ENCODE peak calls at places on chromosomes 7 and 10, in four cellular contexts. T, I, J and Y are unnamed samples.

GRCh38 chr7:50068850-50069551 is 24.0 kb downstream of the ZPBP start:
- DNase-seq in T (peak; percentile 54), I (no peak), J (peak; percentile 22), Y (no peak)

GRCh38 chr7:92806496-92806895 is 29.9 kb downstream of the CDK6 start:
- DNase-seq in T (no peak), I (no peak), J (no peak), Y (no peak)

GRCh38 chr7:27179503-27180430 is 5.3 kb downstream of the HOXA11 start:
- DNase-seq in T (peak; percentile 47), I (no peak), J (no peak), Y (peak; percentile 93)

GRCh38 chr10:34256216-34256615 is 558.9 kb downstream of the PARD3 start:
- DNase-seq in T (no peak), I (no peak), J (no peak), Y (no peak)

GRCh38 chr10:133489816-133490588 is 36.3 kb downstream of the SCART1 start:
- DNase-seq in T (no peak), I (no peak), J (no peak), Y (no peak)

GRCh38 chr7:143199040-143199439 is 15.8 kb downstream of the TAS2R39 start:
- DNase-seq in T (no peak), I (no peak), J (no peak), Y (no peak)

GRCh38 chr7:12770227-12770975 is 83.0 kb downstream of the ARL4A start:
- DNase-seq in T (peak; percentile 68), I (no peak), J (no peak), Y (no peak)

GRCh38 chr7:24981544-24981951 is 1.6 kb upstream of the OSBPL3 start:
- DNase-seq in T (peak; percentile 62), I (peak; percentile 41), J (no peak), Y (peak; percentile 75)

GRCh38 chr7:47504546-47505316 is 77.2 kb downstream of the TNS3 start:
- DNase-seq in T (no peak), I (no peak), J (no peak), Y (no peak)

GRCh38 chr7:156194813-156195212 is 382.6 kb upstream of the SHH start:
- DNase-seq in T (no peak), I (no peak), J (no peak), Y (no peak)

GRCh38 chr10:102342462-102342861 is 53.0 kb upstream of the NFKB2 start:
- DNase-seq in T (peak; percentile 29), I (no peak), J (no peak), Y (no peak)

GRCh38 chr10:44294726-44295412 is 90.0 kb downstream of the CXCL12 start:
- DNase-seq in T (no peak), I (no peak), J (no peak), Y (no peak)

GRCh38 chr10:63115732-63116383 is 17.3 kb upstream of the NRBF2 start:
- DNase-seq in T (peak; percentile 32), I (peak; percentile 93), J (no peak), Y (peak; percentile 94)

GRCh38 chr7:99385564-99385963 is 11.0 kb downstream of the ARPC1B start:
- DNase-seq in T (no peak), I (no peak), J (no peak), Y (no peak)
- TF ChIP-seq POLR2A in T (no peak), I (no peak), J (no peak), Y (no peak)

GRCh38 chr7:128699895-128700294 is 27.8 kb downstream of the GARIN1A start:
- DNase-seq in T (no peak), I (no peak), J (no peak), Y (no peak)
- TF ChIP-seq POLR2AphosphoS5 in T (no peak), I (no peak), J (no peak), Y (no peak)

GRCh38 chr7:70696139-70696782 is 435.7 kb upstream of the GALNT17 start:
- DNase-seq in T (no peak), I (no peak), J (no peak), Y (no peak)
- H3K4me1 ChIP-seq in T (peaks cover 17% of the 10 kb centered on the region), I (peaks cover 5% of the 10 kb centered on the region), J (no peaks in the 10 kb centered on the region), Y (no peaks in the 10 kb centered on the region)

GRCh38 chr10:125160856-125161569 is 650 bp upstream of the CTBP2 start:
- DNase-seq in T (peak; percentile 63), I (peak; percentile 85), J (peak; percentile 82), Y (peak; percentile 93)
- TF ChIP-seq POLR2A in T (no peak), I (no peak), J (peak; percentile 36), Y (no peak)

GRCh38 chr7:55231736-55232280 is 133.3 kb upstream of the LANCL2 start:
- DNase-seq in T (no peak), I (no peak), J (no peak), Y (no peak)

GRCh38 chr7:55235115-55235514 is 130.0 kb upstream of the LANCL2 start:
- DNase-seq in T (no peak), I (no peak), J (no peak), Y (no peak)

GRCh38 chr7:55233001-55233400 is 132.1 kb upstream of the LANCL2 start:
- DNase-seq in T (no peak), I (no peak), J (no peak), Y (no peak)

GRCh38 chr7:55236454-55236853 is 128.7 kb upstream of the LANCL2 start:
- DNase-seq in T (no peak), I (no peak), J (no peak), Y (no peak)

DNA sequence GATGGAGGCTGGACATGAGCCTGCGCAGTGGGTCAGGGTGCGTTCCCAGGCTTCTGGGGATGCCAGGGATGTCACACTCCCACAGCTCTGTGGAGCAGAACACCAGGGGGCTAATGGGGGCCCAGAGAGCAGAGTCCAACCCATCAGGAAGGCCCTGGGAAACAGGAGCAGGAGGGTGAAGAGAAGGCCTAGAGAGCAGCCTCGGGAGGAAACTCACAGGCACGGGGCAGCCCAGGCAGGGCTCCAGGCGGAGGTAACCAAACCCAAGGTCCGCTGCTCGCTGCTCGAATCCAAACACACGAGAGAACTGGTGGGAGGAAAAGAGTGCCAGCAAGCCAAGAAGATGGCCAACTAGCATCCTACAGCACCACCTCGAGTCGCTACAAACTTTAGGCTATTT is 130.7 kb upstream of the LANCL2 start:
- DNase-seq in T (no peak), I (no peak), J (no peak), Y (no peak)
- TF ChIP-seq POLR2AphosphoS5 in T (no peak), I (no peak), J (no peak), Y (no peak)

DNA sequence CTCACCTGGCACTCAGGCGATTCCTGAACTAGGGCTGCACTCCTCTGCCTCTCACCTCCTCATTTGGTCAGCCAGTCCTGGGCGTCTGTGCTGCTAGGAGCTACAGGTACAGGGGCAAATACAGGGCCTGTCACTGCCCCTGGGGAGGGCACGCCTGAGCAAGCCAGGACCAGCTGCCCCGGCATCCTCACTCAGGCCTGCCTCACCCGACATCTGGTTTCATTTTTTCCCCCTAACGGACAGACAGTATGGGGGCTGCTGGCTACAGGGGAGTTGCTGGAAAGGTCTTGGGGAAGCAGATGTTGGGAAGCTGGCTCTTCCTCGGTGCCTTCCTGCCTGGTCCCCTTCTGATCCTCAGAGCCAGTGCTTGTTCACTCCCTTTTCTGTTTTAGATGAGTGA is 77.3 kb upstream of the PPIF start:
- DNase-seq in T (no peak), I (no peak), J (no peak), Y (no peak)
- H3K4me1 ChIP-seq in T (peaks cover 89% of the 10 kb centered on the region), I (peaks cover 30% of the 10 kb centered on the region), J (no peaks in the 10 kb centered on the region), Y (no peaks in the 10 kb centered on the region)

DNA sequence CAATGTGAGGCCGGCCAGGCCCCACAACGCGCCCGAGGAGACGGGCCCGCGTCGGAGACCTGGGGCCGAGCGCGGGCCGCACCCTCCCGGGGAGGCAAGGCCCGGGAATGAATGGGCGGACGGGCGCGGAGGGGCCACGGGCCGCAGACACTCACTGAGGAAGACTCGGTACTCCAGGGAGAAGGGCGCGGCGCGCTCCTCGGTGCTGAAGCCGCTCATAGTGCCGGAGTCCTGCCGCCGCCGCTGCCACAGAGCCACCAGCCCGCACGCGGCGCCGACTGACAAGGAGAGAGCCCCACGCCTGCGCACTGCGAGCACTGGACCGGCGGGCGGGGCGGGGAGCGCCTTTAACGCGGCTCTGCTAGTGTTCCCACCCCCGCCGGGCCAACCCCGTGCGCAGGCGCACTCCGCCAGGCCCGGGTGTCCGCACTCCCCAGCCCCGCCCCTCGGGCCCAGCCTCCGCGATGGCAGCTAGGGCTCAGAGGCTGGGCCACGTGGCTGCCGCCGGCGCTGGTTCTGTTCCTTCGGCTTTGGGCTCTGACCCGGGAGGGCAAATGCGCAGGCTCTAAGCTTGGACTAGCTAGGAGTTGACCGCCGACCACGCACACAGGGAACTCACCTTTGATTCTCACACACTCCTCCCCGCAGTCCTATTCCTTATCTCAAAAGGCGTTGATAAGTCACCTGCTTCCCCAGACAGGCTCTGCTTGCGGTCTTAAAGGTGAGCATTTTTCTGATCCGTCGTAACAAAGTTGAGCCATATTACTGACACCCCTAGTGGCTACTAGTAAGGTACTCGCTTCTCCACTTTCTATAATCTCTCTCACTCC is at the start of gene PPA1:
- DNase-seq in T (peak; percentile 99), I (peak; percentile 97), J (peak; percentile 90), Y (peak; percentile 99)
- TF ChIP-seq POLR2A in T (no peak), I (peak; percentile 77), J (peak; percentile 87), Y (peak; percentile 68)

GRCh38 chr7:157372300-157373232 is 35.8 kb downstream of the DNAJB6 start:
- DNase-seq in T (no peak), I (no peak), J (no peak), Y (no peak)
- TF ChIP-seq POLR2AphosphoS5 in T (no peak), I (no peak), J (no peak), Y (no peak)

GRCh38 chr10:3748484-3748883 is 36.5 kb downstream of the KLF6 start:
- DNase-seq in T (no peak), I (no peak), J (no peak), Y (no peak)

GRCh38 chr10:3749011-3749410 is 36.0 kb downstream of the KLF6 start:
- DNase-seq in T (no peak), I (no peak), J (no peak), Y (no peak)

GRCh38 chr10:3750884-3751283 is 34.1 kb downstream of the KLF6 start:
- DNase-seq in T (no peak), I (no peak), J (no peak), Y (no peak)

GRCh38 chr10:3749597-3750351 is 35.2 kb downstream of the KLF6 start:
- DNase-seq in T (no peak), I (no peak), J (no peak), Y (peak; percentile 88)

GRCh38 chr10:3750352-3750816 is 34.6 kb downstream of the KLF6 start:
- DNase-seq in T (no peak), I (no peak), J (no peak), Y (no peak)
- H3K4me1 ChIP-seq in T (peaks cover 29% of the 10 kb centered on the region), I (no peaks in the 10 kb centered on the region), J (peaks cover 9% of the 10 kb centered on the region), Y (peaks cover 29% of the 10 kb centered on the region)